ENCODE peak calls at places on chromosomes 6 and 20, in ten cellular contexts. Z is thoracic aorta; L is GM03348; Q is sciatic nerve; V is nephron progenitor cell; W is hippocampal formation; N is adrenal gland; Y is occipital lobe; U is endothelial cell of umbilical vein; T is CD4-positive, alpha-beta T cell. K is an unnamed sample.

GRCh38 chr20:5056801-5057599 is 55.7 kb upstream of the SLC23A2 start:
- DNase-seq in Z (no peak), L (peak), Q (peak), V (no peak), W (no peak), N (peak), Y (peak), U (peak), T (peak), K (peak)

GRCh38 chr6:140774080-140774505 is 1358.6 kb upstream of the GJE1 start:
- DNase-seq in Z (no peak), L (peak), Q (no peak), V (no peak), W (no peak), N (peak), Y (no peak), U (peak), T (no peak), K (no peak)

GRCh38 chr6:131103296-131103695 is 32.0 kb upstream of the AKAP7 start:
- DNase-seq in Z (no peak), L (no peak), Q (no peak), V (no peak), W (no peak), N (no peak), Y (no peak), U (no peak), T (no peak), K (no peak)

GRCh38 chr6:122082370-122082769 is 317.1 kb upstream of the HSF2 start:
- DNase-seq in Z (no peak), L (no peak), Q (no peak), V (no peak), W (no peak), N (no peak), Y (no peak), U (no peak), T (no peak), K (no peak)

GRCh38 chr6:93136111-93136510 is 283.2 kb downstream of the EPHA7 start:
- DNase-seq in Z (no peak), L (no peak), Q (no peak), V (no peak), W (no peak), N (no peak), Y (no peak), U (no peak), T (no peak), K (no peak)

GRCh38 chr6:34726055-34726454 is 29.5 kb upstream of the ILRUN start:
- DNase-seq in Z (no peak), L (no peak), Q (no peak), V (no peak), W (no peak), N (no peak), Y (no peak), U (no peak), T (no peak), K (no peak)

GRCh38 chr20:41018153-41018552 is 10.5 kb upstream of the TOP1 start:
- DNase-seq in Z (no peak), L (no peak), Q (no peak), V (no peak), W (no peak), N (no peak), Y (no peak), U (no peak), T (no peak), K (no peak)

GRCh38 chr6:127328043-127328442 is 15.4 kb downstream of the ECHDC1 start:
- DNase-seq in Z (no peak), L (no peak), Q (no peak), V (no peak), W (no peak), N (no peak), Y (no peak), U (peak), T (no peak), K (no peak)

GRCh38 chr6:52576392-52577021 is 353 bp downstream of the TRAM2 start:
- DNase-seq in Z (no peak), L (peak), Q (no peak), V (no peak), W (peak), N (peak), Y (peak), U (peak), T (peak), K (peak)

GRCh38 chr6:6596929-6597328 is 8.4 kb downstream of the LY86 start:
- DNase-seq in Z (no peak), L (no peak), Q (no peak), V (no peak), W (no peak), N (no peak), Y (no peak), U (no peak), T (no peak), K (no peak)

GRCh38 chr6:89122625-89123024 is 4.8 kb upstream of the SRSF12 start:
- DNase-seq in Z (no peak), L (peak), Q (no peak), V (no peak), W (no peak), N (no peak), Y (no peak), U (peak), T (no peak), K (no peak)

GRCh38 chr6:158033751-158034702 is 52.4 kb downstream of the SYNJ2 start:
- DNase-seq in Z (no peak), L (no peak), Q (no peak), V (no peak), W (peak), N (no peak), Y (no peak), U (no peak), T (no peak), K (peak)

GRCh38 chr20:50460608-50461268 is 49.4 kb upstream of the PTPN1 start:
- DNase-seq in Z (peak), L (peak), Q (peak), V (peak), W (peak), N (peak), Y (peak), U (peak), T (peak), K (peak)

GRCh38 chr6:27478141-27478705 is 5.3 kb upstream of the ZNF184 start:
- DNase-seq in Z (no peak), L (peak), Q (no peak), V (no peak), W (no peak), N (peak), Y (no peak), U (no peak), T (no peak), K (no peak)

GRCh38 chr20:49214546-49214945 is 4.7 kb upstream of the DDX27 start:
- DNase-seq in Z (no peak), L (no peak), Q (no peak), V (no peak), W (no peak), N (no peak), Y (no peak), U (no peak), T (no peak), K (no peak)